ENCODE peak calls at places on chromosomes 11 and 22, in nine cellular contexts. O is left ventricle myocardium superior; S is T-helper 1 cell; B is GOT3; Z is choroid plexus epithelial cell; A is germinal center; Y is small intestine; M is stimulated activated CD8-positive, alpha-beta memory T cell treated with anti-CD3 and anti-CD28 coated beads, Interleukin-15, amount 100 ng/mL, for 1 hour; I is heart right ventricle. J is an unnamed sample.

GRCh38 chr11:71248656-71249055 is 3.7 kb downstream of the SHANK2 start:
- DNase-seq in O (no peak), S (no peak), B (no peak), Z (no peak), A (no peak), Y (no peak), M (no peak), I (no peak), J (no peak)

GRCh38 chr11:61671527-61671926 is 8.7 kb upstream of the DAGLA start:
- DNase-seq in O (no peak), S (no peak), B (no peak), Z (no peak), A (no peak), Y (peak), M (no peak), I (no peak), J (no peak)

GRCh38 chr11:31757245-31757835 is 53.8 kb downstream of the PAX6 start:
- DNase-seq in O (no peak), S (no peak), B (no peak), Z (no peak), A (no peak), Y (no peak), M (no peak), I (no peak), J (no peak)

GRCh38 chr11:128714881-128715280 is 21.0 kb downstream of the FLI1 start:
- DNase-seq in O (no peak), S (no peak), B (no peak), Z (peak), A (no peak), Y (no peak), M (no peak), I (no peak), J (no peak)

GRCh38 chr11:32188785-32189184 is 97.9 kb downstream of the RCN1 start:
- DNase-seq in O (no peak), S (no peak), B (no peak), Z (no peak), A (no peak), Y (no peak), M (no peak), I (no peak), J (no peak)

GRCh38 chr11:103529217-103529684 is 420.0 kb downstream of the DYNC2H1 start:
- DNase-seq in O (no peak), S (no peak), B (no peak), Z (peak), A (no peak), Y (no peak), M (no peak), I (no peak), J (peak)

GRCh38 chr11:103633037-103633788 is 403.2 kb upstream of the DDI1 start:
- DNase-seq in O (no peak), S (no peak), B (no peak), Z (peak), A (no peak), Y (no peak), M (no peak), I (no peak), J (peak)

GRCh38 chr22:36423461-36424404 is 36.0 kb upstream of the MYH9 start:
- DNase-seq in O (peak), S (no peak), B (no peak), Z (peak), A (no peak), Y (no peak), M (no peak), I (no peak), J (no peak)

GRCh38 chr11:132941024-132941646 is 591.2 kb downstream of the OPCML start:
- DNase-seq in O (no peak), S (no peak), B (no peak), Z (peak), A (no peak), Y (peak), M (no peak), I (no peak), J (no peak)

GRCh38 chr22:26887456-26887855 is 230.1 kb downstream of the MIAT start:
- DNase-seq in O (no peak), S (no peak), B (no peak), Z (peak), A (no peak), Y (no peak), M (no peak), I (no peak), J (peak)

GRCh38 chr11:66688561-66689534 is 11.2 kb upstream of the RBM4B start:
- DNase-seq in O (no peak), S (no peak), B (no peak), Z (no peak), A (no peak), Y (no peak), M (no peak), I (no peak), J (no peak)

GRCh38 chr22:41504397-41504796 is 35.5 kb downstream of the ACO2 start:
- DNase-seq in O (peak), S (no peak), B (no peak), Z (no peak), A (peak), Y (no peak), M (no peak), I (peak), J (no peak)

GRCh38 chr22:49936973-49937757 is 18.7 kb downstream of the CRELD2 start:
- DNase-seq in O (peak), S (no peak), B (no peak), Z (no peak), A (no peak), Y (no peak), M (no peak), I (peak), J (no peak)

GRCh38 chr11:1234771-1235614 is 12.1 kb downstream of the MUC5B start:
- DNase-seq in O (peak), S (no peak), B (no peak), Z (no peak), A (no peak), Y (no peak), M (no peak), I (peak), J (no peak)

GRCh38 chr11:47161134-47161854 is 15.4 kb downstream of the ARFGAP2 start:
- DNase-seq in O (peak), S (no peak), B (no peak), Z (peak), A (peak), Y (peak), M (peak), I (peak), J (no peak)

GRCh38 chr11:27718853-27719574 is 18.8 kb upstream of the BDNF start:
- DNase-seq in O (peak), S (no peak), B (no peak), Z (peak), A (no peak), Y (no peak), M (no peak), I (peak), J (no peak)

GRCh38 chr22:24106385-24107381 is 74.6 kb upstream of the SUSD2 start:
- DNase-seq in O (no peak), S (no peak), B (no peak), Z (peak), A (peak), Y (no peak), M (peak), I (no peak), J (no peak)

GRCh38 chr11:132632641-132633124 is 899.6 kb downstream of the OPCML start:
- DNase-seq in O (no peak), S (no peak), B (no peak), Z (peak), A (no peak), Y (no peak), M (no peak), I (no peak), J (no peak)

GRCh38 chr22:46914916-46915894 is 152.8 kb downstream of the TBC1D22A start:
- DNase-seq in O (no peak), S (no peak), B (no peak), Z (no peak), A (no peak), Y (peak), M (no peak), I (no peak), J (no peak)

GRCh38 chr22:20550851-20551744 is 43.7 kb downstream of the MED15 start:
- DNase-seq in O (peak), S (no peak), B (no peak), Z (peak), A (peak), Y (no peak), M (no peak), I (peak), J (no peak)

GRCh38 chr22:38346506-38346905 is 29.3 kb upstream of the CSNK1E start:
- DNase-seq in O (no peak), S (no peak), B (no peak), Z (no peak), A (no peak), Y (no peak), M (no peak), I (no peak), J (no peak)

GRCh38 chr11:27861706-27862430 is 161.6 kb upstream of the BDNF start:
- DNase-seq in O (no peak), S (no peak), B (no peak), Z (peak), A (no peak), Y (no peak), M (no peak), I (no peak), J (no peak)

GRCh38 chr11:74566386-74566960 is 25.9 kb upstream of the POLD3 start:
- DNase-seq in O (no peak), S (no peak), B (no peak), Z (no peak), A (no peak), Y (peak), M (no peak), I (no peak), J (no peak)

GRCh38 chr22:37887610-37888378 is 18.3 kb upstream of the MICALL1 start:
- DNase-seq in O (no peak), S (no peak), B (no peak), Z (peak), A (no peak), Y (no peak), M (no peak), I (no peak), J (peak)

J was measured in pulmonary artery endothelial cell.